ENCODE peak calls at places on chromosomes 3 and 15, in six cellular contexts. N is GM12865, A is endothelial cell of umbilical vein, F is NCI-H524, W is GM23248, G is iris pigment epithelial cell. O is an unnamed sample.

GRCh38 chr3:65927576-65927975 is 111.1 kb downstream of the MAGI1 start:
- DNase-seq in G (peak), F (peak), N (no peak), W (peak), A (no peak), O (no peak)

GRCh38 chr3:142958707-142959106 is 4.8 kb downstream of the PAQR9 start:
- DNase-seq in G (peak), N (no peak), F (no peak), A (no peak), W (peak), O (no peak)

GRCh38 chr3:16145176-16145575 is 29.3 kb upstream of the GALNT15 start:
- DNase-seq in F (no peak), G (no peak), W (no peak), N (no peak), A (no peak), O (no peak)

GRCh38 chr3:196518999-196519737 is 4.0 kb upstream of the SMCO1 start:
- DNase-seq in A (peak), F (peak), W (peak), N (peak), G (peak), O (no peak)

GRCh38 chr15:91885714-91886265 is 32.3 kb downstream of the SLCO3A1 start:
- DNase-seq in N (no peak), W (no peak), A (no peak), G (no peak), F (peak), O (no peak)

GRCh38 chr3:197168606-197169005 is 129.8 kb downstream of the DLG1 start:
- DNase-seq in G (peak), N (no peak), A (peak), W (peak), F (peak), O (no peak)

GRCh38 chr3:30401971-30402370 is 204.4 kb upstream of the TGFBR2 start:
- DNase-seq in N (no peak), G (peak), A (no peak), W (peak), F (no peak), O (no peak)

GRCh38 chr15:96728591-96728990 is 398.1 kb downstream of the NR2F2 start:
- DNase-seq in A (no peak), G (no peak), N (no peak), W (no peak), F (no peak), O (no peak)

GRCh38 chr3:65854606-65855304 is 184.0 kb downstream of the MAGI1 start:
- DNase-seq in F (peak), G (no peak), A (no peak), N (peak), W (peak), O (no peak)

GRCh38 chr3:121718205-121718846 is 31.2 kb downstream of the GOLGB1 start:
- DNase-seq in G (no peak), F (no peak), W (no peak), A (no peak), N (no peak), O (no peak)

GRCh38 chr3:105327662-105328337 is 38.9 kb upstream of the ALCAM start:
- DNase-seq in G (peak), A (no peak), F (no peak), N (no peak), W (no peak), O (no peak)

GRCh38 chr3:18307529-18307928 is 117.6 kb downstream of the SATB1 start:
- DNase-seq in A (no peak), W (no peak), G (no peak), F (no peak), N (no peak), O (no peak)

GRCh38 chr3:24264748-24265158 is 229.9 kb downstream of the THRB start:
- DNase-seq in G (peak), A (peak), N (peak), W (peak), F (peak), O (no peak)

GRCh38 chr15:101617390-101617965 is 34.7 kb downstream of the TM2D3 start:
- DNase-seq in F (no peak), N (no peak), A (no peak), W (no peak), G (no peak), O (no peak)

GRCh38 chr3:124741027-124741426 is 10.8 kb downstream of the UMPS start:
- DNase-seq in N (no peak), G (peak), A (no peak), F (no peak), W (peak), O (no peak)

GRCh38 chr15:100922192-100923040 is 3.3 kb downstream of the LRRK1 start:
- DNase-seq in N (peak), A (no peak), F (no peak), G (no peak), W (no peak), O (no peak)

GRCh38 chr3:277873-278272 is 81.3 kb downstream of the CHL1 start:
- DNase-seq in A (no peak), N (peak), G (no peak), W (no peak), F (no peak), O (no peak)

GRCh38 chr3:195226900-195227447 is 44.0 kb downstream of the XXYLT1 start:
- DNase-seq in F (peak), N (no peak), G (peak), A (peak), W (peak), O (no peak)

GRCh38 chr3:111434941-111435622 is 106.9 kb upstream of the CD96 start:
- DNase-seq in N (no peak), W (no peak), G (no peak), A (no peak), F (no peak), O (no peak)

GRCh38 chr15:48358681-48359152 is 27.5 kb downstream of the DUT start:
- DNase-seq in N (peak), F (no peak), G (peak), A (peak), W (peak), O (no peak)

GRCh38 chr3:29488922-29489321 is 208.1 kb downstream of the RBMS3 start:
- DNase-seq in W (no peak), F (no peak), N (no peak), A (no peak), G (peak), O (no peak)

GRCh38 chr3:194488007-194488742 is 1.4 kb upstream of the ATP13A3 start:
- DNase-seq in A (no peak), N (peak), G (no peak), F (no peak), W (no peak), O (no peak)

GRCh38 chr15:99983171-99983891 is 250.1 kb upstream of the LYSMD4 start:
- DNase-seq in A (no peak), W (no peak), G (no peak), N (no peak), F (peak), O (no peak)

GRCh38 chr3:111260878-111261277 is 189.3 kb downstream of the NECTIN3 start:
- DNase-seq in N (no peak), A (no peak), W (no peak), G (peak), F (no peak), O (no peak)

GRCh38 chr15:66359740-66360139 is 3.3 kb upstream of the TIPIN start:
- DNase-seq in A (no peak), F (no peak), W (no peak), G (peak), N (peak), O (no peak)

GRCh38 chr3:16369247-16369646 is 104.2 kb downstream of the OXNAD1 start:
- DNase-seq in W (peak), A (no peak), N (no peak), F (no peak), G (peak), O (no peak)

GRCh38 chr3:145953316-145953715 is 207.7 kb downstream of the PLOD2 start:
- DNase-seq in W (peak), F (no peak), N (no peak), A (no peak), G (peak), O (no peak)

GRCh38 chr3:112013058-112013783 is 14.5 kb downstream of the TAGLN3 start:
- DNase-seq in F (peak), N (peak), A (peak), W (peak), G (peak), O (peak)

GRCh38 chr3:132348531-132348930 is 31.3 kb downstream of the ACP3 start:
- DNase-seq in N (no peak), A (no peak), G (no peak), W (no peak), F (no peak), O (no peak)

GRCh38 chr15:39404767-39405173 is 176.1 kb upstream of the THBS1 start:
- DNase-seq in N (no peak), A (no peak), W (peak), F (no peak), G (peak), O (no peak)

O was measured in frontal cortex.